ENCODE peak calls at places on chromosome 4, in eight cellular contexts. U is A549; F is mucosa of gallbladder; P is NCI-H2029; Z is stimulated activated CD8-positive, alpha-beta memory T cell treated with anti-CD3 and anti-CD28 coated beads, Interleukin-4, amount 100 ng/mL, for 4 hours; C is caudate nucleus; W is mesenchymal stem cell; D is BJ. T is an unnamed sample.

GRCh38 chr4:61201562-61202099 is 1.5 kb downstream of the ADGRL3 start:
- DNase-seq in F (no peak), P (no peak), Z (no peak), W (peak), D (no peak), U (no peak), C (peak), T (no peak)

GRCh38 chr4:7068883-7069282 is 1.0 kb upstream of the GRPEL1 start:
- DNase-seq in Z (no peak), U (no peak), F (no peak), D (no peak), P (no peak), W (peak), C (no peak), T (no peak)

GRCh38 chr4:128285085-128286023 is 2.3 kb downstream of the PGRMC2 start:
- DNase-seq in U (peak), P (peak), C (no peak), W (no peak), Z (no peak), F (no peak), D (no peak), T (no peak)

GRCh38 chr4:22220965-22221364 is 272.4 kb upstream of the KCNIP4 start:
- DNase-seq in Z (no peak), D (no peak), U (no peak), W (no peak), P (no peak), C (no peak), F (no peak), T (no peak)

GRCh38 chr4:28557755-28558154 is 1697.1 kb downstream of the STIM2 start:
- DNase-seq in Z (no peak), P (no peak), F (no peak), D (no peak), C (no peak), U (no peak), W (peak), T (no peak)

GRCh38 chr4:135731681-135732080 is 1530.1 kb upstream of the PABPC4L start:
- DNase-seq in Z (no peak), C (no peak), U (no peak), P (no peak), W (no peak), D (no peak), F (no peak), T (no peak)

GRCh38 chr4:14386196-14386595 is 616.1 kb upstream of the CPEB2 start:
- DNase-seq in D (no peak), F (no peak), C (no peak), P (no peak), Z (no peak), U (no peak), W (no peak), T (no peak)

GRCh38 chr4:152014280-152014679 is 253.5 kb upstream of the GATB start:
- DNase-seq in W (no peak), P (peak), U (no peak), Z (peak), F (no peak), D (no peak), C (no peak), T (no peak)

GRCh38 chr4:182555997-182556418 is 312.8 kb downstream of the TENM3 start:
- DNase-seq in U (no peak), W (peak), D (peak), F (no peak), C (no peak), P (peak), Z (no peak), T (no peak)

GRCh38 chr4:80226091-80226490 is 28.8 kb downstream of the PRDM8 start:
- DNase-seq in D (no peak), C (no peak), Z (no peak), U (no peak), P (no peak), W (no peak), F (no peak), T (no peak)

GRCh38 chr4:165379662-165380061 is 854 bp downstream of the CPE start:
- DNase-seq in C (no peak), F (no peak), P (no peak), W (peak), U (no peak), D (no peak), Z (no peak), T (no peak)

GRCh38 chr4:156765277-156765676 is 206.3 kb downstream of the PDGFC start:
- DNase-seq in F (no peak), P (no peak), D (no peak), C (no peak), U (no peak), Z (no peak), W (peak), T (no peak)

GRCh38 chr4:156559346-156559745 is 412.3 kb downstream of the PDGFC start:
- DNase-seq in Z (no peak), D (no peak), F (no peak), P (no peak), U (no peak), W (no peak), C (no peak), T (no peak)

GRCh38 chr4:164442167-164442566 is 311.8 kb upstream of the SMIM31 start:
- DNase-seq in F (no peak), D (no peak), P (no peak), W (peak), Z (no peak), U (no peak), C (no peak), T (no peak)

GRCh38 chr4:113825272-113825671 is 63.7 kb upstream of the CAMK2D start:
- DNase-seq in U (no peak), C (no peak), P (no peak), Z (no peak), W (no peak), F (no peak), D (no peak), T (no peak)

GRCh38 chr4:171880136-171880535 is 66.9 kb downstream of the GALNTL6 start:
- DNase-seq in U (peak), F (no peak), C (no peak), Z (no peak), D (peak), P (no peak), W (peak), T (no peak)

GRCh38 chr4:4627111-4627510 is 85.3 kb upstream of the STX18 start:
- DNase-seq in Z (no peak), F (no peak), P (no peak), U (no peak), W (no peak), C (no peak), D (no peak), T (no peak)

GRCh38 chr4:44563496-44563895 is 87.9 kb downstream of the YIPF7 start:
- DNase-seq in C (no peak), D (no peak), W (no peak), Z (no peak), P (no peak), U (no peak), F (no peak), T (no peak)

GRCh38 chr4:57110635-57111546 is 706 bp upstream of the IGFBP7 start:
- DNase-seq in Z (no peak), W (peak), D (peak), C (no peak), U (no peak), P (no peak), F (no peak), T (no peak)

GRCh38 chr4:833156-833555 is 7.2 kb upstream of the CPLX1 start:
- DNase-seq in Z (no peak), P (no peak), C (no peak), U (no peak), D (no peak), F (no peak), W (no peak), T (no peak)

GRCh38 chr4:152729466-152729865 is 49.7 kb upstream of the TMEM154 start:
- DNase-seq in Z (no peak), U (peak), P (no peak), D (no peak), W (no peak), C (no peak), F (no peak), T (no peak)

GRCh38 chr4:70632028-70632427 is 3.5 kb downstream of the ENAM start:
- DNase-seq in P (no peak), D (no peak), F (no peak), W (no peak), Z (no peak), C (no peak), U (peak), T (no peak)

GRCh38 chr4:73308286-73308685 is 49.7 kb upstream of the ANKRD17 start:
- DNase-seq in C (no peak), W (peak), Z (no peak), U (peak), P (no peak), D (no peak), F (no peak), T (no peak)

GRCh38 chr4:88616275-88616996 is 24.2 kb downstream of the HERC3 start:
- DNase-seq in F (no peak), P (no peak), D (peak), U (peak), C (no peak), Z (no peak), W (peak), T (no peak)

GRCh38 chr4:151417766-151418376 is 8.9 kb downstream of the FHIP1A start:
- DNase-seq in U (no peak), P (no peak), W (no peak), D (no peak), C (no peak), Z (no peak), F (no peak), T (no peak)

GRCh38 chr4:111952708-111953107 is 192.5 kb upstream of the FAM241A start:
- DNase-seq in W (no peak), U (no peak), P (no peak), C (no peak), D (no peak), F (no peak), Z (no peak), T (no peak)

GRCh38 chr4:96228463-96228862 is 388.6 kb downstream of the PDHA2 start:
- DNase-seq in Z (no peak), C (no peak), U (no peak), F (no peak), W (no peak), D (no peak), P (no peak), T (no peak)

GRCh38 chr4:140046573-140046972 is 107.4 kb downstream of the MAML3 start:
- DNase-seq in U (no peak), W (no peak), D (no peak), P (no peak), C (no peak), Z (no peak), F (no peak), T (no peak)

GRCh38 chr4:83821493-83821892 is 285.6 kb downstream of the GPAT3 start:
- DNase-seq in F (no peak), U (no peak), W (no peak), Z (no peak), D (no peak), C (no peak), P (no peak), T (no peak)

GRCh38 chr4:13766722-13767495 is 139.4 kb upstream of the BOD1L1 start:
- DNase-seq in W (no peak), F (no peak), C (peak), U (no peak), Z (no peak), P (no peak), D (no peak), T (no peak)